ENCODE peak calls at places on chromosomes 16 and 17, in ten cellular contexts. One of them, this sample, is unnamed.

GRCh38 chr16:53937068-53937614 is 233.2 kb downstream of the FTO start:
- DNase-seq in dorsolateral prefrontal cortex: no peak
- DNase-seq in PC-3: no peak
- DNase-seq in spleen: no peak
- DNase-seq in DND-41: no peak
- DNase-seq in tibial nerve: no peak
- DNase-seq in tibial artery: no peak
- DNase-seq in mammary epithelial cell: no peak
- DNase-seq in adrenal gland: no peak
- DNase-seq in neural progenitor cell: peak
- DNase-seq in this sample: no peak

GRCh38 chr16:49658491-49658890 is 197.4 kb downstream of the ZNF423 start:
- DNase-seq in dorsolateral prefrontal cortex: no peak
- DNase-seq in PC-3: no peak
- DNase-seq in neural progenitor cell: no peak
- DNase-seq in adrenal gland: no peak
- DNase-seq in tibial artery: no peak
- DNase-seq in mammary epithelial cell: no peak
- DNase-seq in DND-41: no peak
- DNase-seq in tibial nerve: no peak
- DNase-seq in spleen: no peak
- DNase-seq in this sample: no peak

GRCh38 chr17:69437475-69437874 is 23.0 kb downstream of the MAP2K6 start:
- DNase-seq in tibial artery: no peak
- DNase-seq in neural progenitor cell: no peak
- DNase-seq in dorsolateral prefrontal cortex: no peak
- DNase-seq in DND-41: no peak
- DNase-seq in tibial nerve: no peak
- DNase-seq in spleen: no peak
- DNase-seq in PC-3: no peak
- DNase-seq in mammary epithelial cell: no peak
- DNase-seq in adrenal gland: no peak
- DNase-seq in this sample: no peak

GRCh38 chr17:77058016-77058415 is 82.8 kb upstream of the SEC14L1 start:
- DNase-seq in dorsolateral prefrontal cortex: no peak
- DNase-seq in adrenal gland: no peak
- DNase-seq in neural progenitor cell: no peak
- DNase-seq in tibial artery: no peak
- DNase-seq in tibial nerve: no peak
- DNase-seq in spleen: no peak
- DNase-seq in mammary epithelial cell: no peak
- DNase-seq in PC-3: no peak
- DNase-seq in DND-41: no peak
- DNase-seq in this sample: no peak

GRCh38 chr16:24988593-24989338 is 26.4 kb downstream of the ARHGAP17 start:
- DNase-seq in dorsolateral prefrontal cortex: no peak
- DNase-seq in DND-41: no peak
- DNase-seq in tibial artery: no peak
- DNase-seq in neural progenitor cell: no peak
- DNase-seq in PC-3: peak
- DNase-seq in tibial nerve: no peak
- DNase-seq in spleen: no peak
- DNase-seq in mammary epithelial cell: peak
- DNase-seq in adrenal gland: peak
- DNase-seq in this sample: no peak

GRCh38 chr17:41962768-41963434 is 3.7 kb upstream of the CNP start:
- DNase-seq in adrenal gland: peak
- DNase-seq in tibial artery: peak
- DNase-seq in PC-3: peak
- DNase-seq in DND-41: peak
- DNase-seq in dorsolateral prefrontal cortex: peak
- DNase-seq in tibial nerve: peak
- DNase-seq in spleen: peak
- DNase-seq in neural progenitor cell: peak
- DNase-seq in mammary epithelial cell: peak
- DNase-seq in this sample: peak

GRCh38 chr17:39929657-39930407 is 2.3 kb downstream of the LRRC3C start:
- DNase-seq in mammary epithelial cell: peak
- DNase-seq in tibial nerve: no peak
- DNase-seq in dorsolateral prefrontal cortex: no peak
- DNase-seq in tibial artery: no peak
- DNase-seq in PC-3: peak
- DNase-seq in DND-41: no peak
- DNase-seq in neural progenitor cell: no peak
- DNase-seq in spleen: no peak
- DNase-seq in adrenal gland: no peak
- DNase-seq in this sample: no peak

GRCh38 chr16:1846416-1846815 is 19.4 kb downstream of the FAHD1 start:
- DNase-seq in tibial artery: no peak
- DNase-seq in dorsolateral prefrontal cortex: no peak
- DNase-seq in tibial nerve: no peak
- DNase-seq in DND-41: no peak
- DNase-seq in mammary epithelial cell: no peak
- DNase-seq in adrenal gland: no peak
- DNase-seq in neural progenitor cell: no peak
- DNase-seq in spleen: no peak
- DNase-seq in PC-3: no peak
- DNase-seq in this sample: no peak

GRCh38 chr17:71392715-71393567 is 727.9 kb upstream of the SOX9 start:
- DNase-seq in PC-3: peak
- DNase-seq in DND-41: no peak
- DNase-seq in mammary epithelial cell: peak
- DNase-seq in tibial nerve: no peak
- DNase-seq in neural progenitor cell: no peak
- DNase-seq in dorsolateral prefrontal cortex: no peak
- DNase-seq in spleen: no peak
- DNase-seq in adrenal gland: no peak
- DNase-seq in tibial artery: no peak
- DNase-seq in this sample: no peak

GRCh38 chr16:50368410-50369132 is at the start of gene BRD7:
- DNase-seq in DND-41: peak
- DNase-seq in mammary epithelial cell: peak
- DNase-seq in tibial nerve: peak
- DNase-seq in neural progenitor cell: peak
- DNase-seq in dorsolateral prefrontal cortex: peak
- DNase-seq in PC-3: peak
- DNase-seq in spleen: peak
- DNase-seq in tibial artery: peak
- DNase-seq in adrenal gland: peak
- DNase-seq in this sample: peak

GRCh38 chr16:85798901-85799496 is 345 bp downstream of the EMC8 start:
- DNase-seq in DND-41: peak
- DNase-seq in tibial nerve: no peak
- DNase-seq in neural progenitor cell: no peak
- DNase-seq in adrenal gland: peak
- DNase-seq in PC-3: no peak
- DNase-seq in dorsolateral prefrontal cortex: no peak
- DNase-seq in spleen: peak
- DNase-seq in mammary epithelial cell: peak
- DNase-seq in tibial artery: no peak
- DNase-seq in this sample: peak

GRCh38 chr16:89320717-89321501 is 103.4 kb downstream of the ZNF778 start:
- DNase-seq in tibial nerve: no peak
- DNase-seq in adrenal gland: peak
- DNase-seq in mammary epithelial cell: no peak
- DNase-seq in PC-3: peak
- DNase-seq in tibial artery: no peak
- DNase-seq in spleen: peak
- DNase-seq in neural progenitor cell: peak
- DNase-seq in dorsolateral prefrontal cortex: peak
- DNase-seq in DND-41: no peak
- DNase-seq in this sample: no peak

GRCh38 chr17:27849474-27850185 is 43.5 kb downstream of the LYRM9 start:
- DNase-seq in tibial artery: no peak
- DNase-seq in tibial nerve: no peak
- DNase-seq in dorsolateral prefrontal cortex: no peak
- DNase-seq in neural progenitor cell: no peak
- DNase-seq in mammary epithelial cell: no peak
- DNase-seq in PC-3: no peak
- DNase-seq in adrenal gland: no peak
- DNase-seq in DND-41: no peak
- DNase-seq in spleen: no peak
- DNase-seq in this sample: no peak

GRCh38 chr17:73941919-73942530 is 261.5 kb upstream of the RPL38 start:
- DNase-seq in dorsolateral prefrontal cortex: no peak
- DNase-seq in tibial nerve: no peak
- DNase-seq in mammary epithelial cell: no peak
- DNase-seq in neural progenitor cell: no peak
- DNase-seq in adrenal gland: no peak
- DNase-seq in spleen: no peak
- DNase-seq in PC-3: no peak
- DNase-seq in tibial artery: no peak
- DNase-seq in DND-41: no peak
- DNase-seq in this sample: no peak

GRCh38 chr17:59494757-59495368 is 70.5 kb upstream of the DHX40 start:
- DNase-seq in spleen: no peak
- DNase-seq in neural progenitor cell: no peak
- DNase-seq in mammary epithelial cell: no peak
- DNase-seq in adrenal gland: no peak
- DNase-seq in tibial artery: no peak
- DNase-seq in PC-3: no peak
- DNase-seq in dorsolateral prefrontal cortex: no peak
- DNase-seq in tibial nerve: no peak
- DNase-seq in DND-41: no peak
- DNase-seq in this sample: no peak

GRCh38 chr17:62581769-62582168 is 45.7 kb upstream of the MRC2 start:
- DNase-seq in tibial nerve: no peak
- DNase-seq in neural progenitor cell: no peak
- DNase-seq in spleen: no peak
- DNase-seq in adrenal gland: no peak
- DNase-seq in mammary epithelial cell: no peak
- DNase-seq in PC-3: no peak
- DNase-seq in DND-41: no peak
- DNase-seq in dorsolateral prefrontal cortex: no peak
- DNase-seq in tibial artery: no peak
- DNase-seq in this sample: no peak
- H3K27ac ChIP-seq in tibial nerve: no peak
- H3K27ac ChIP-seq in neural progenitor cell: no peak
- H3K27ac ChIP-seq in spleen: no peak
- H3K27ac ChIP-seq in adrenal gland: no peak
- H3K27ac ChIP-seq in mammary epithelial cell: no peak
- H3K27ac ChIP-seq in PC-3: no peak
- H3K27ac ChIP-seq in DND-41: no peak
- H3K27ac ChIP-seq in dorsolateral prefrontal cortex: no peak
- H3K27ac ChIP-seq in tibial artery: no peak
- H3K27ac ChIP-seq in this sample: no peak

GRCh38 chr16:11301645-11302513 is 20.7 kb upstream of the PRM1 start:
- DNase-seq in PC-3: no peak
- DNase-seq in dorsolateral prefrontal cortex: no peak
- DNase-seq in spleen: no peak
- DNase-seq in mammary epithelial cell: no peak
- DNase-seq in tibial nerve: no peak
- DNase-seq in adrenal gland: no peak
- DNase-seq in neural progenitor cell: no peak
- DNase-seq in DND-41: no peak
- DNase-seq in tibial artery: no peak
- DNase-seq in this sample: no peak
- H3K27ac ChIP-seq in PC-3: no peak
- H3K27ac ChIP-seq in dorsolateral prefrontal cortex: no peak
- H3K27ac ChIP-seq in spleen: no peak
- H3K27ac ChIP-seq in mammary epithelial cell: no peak
- H3K27ac ChIP-seq in tibial nerve: no peak
- H3K27ac ChIP-seq in adrenal gland: no peak
- H3K27ac ChIP-seq in neural progenitor cell: no peak
- H3K27ac ChIP-seq in DND-41: no peak
- H3K27ac ChIP-seq in tibial artery: no peak
- H3K27ac ChIP-seq in this sample: no peak

GRCh38 chr17:45906237-45906636 is 11.9 kb downstream of the MAPT start:
- DNase-seq in tibial nerve: no peak
- DNase-seq in adrenal gland: no peak
- DNase-seq in DND-41: no peak
- DNase-seq in neural progenitor cell: no peak
- DNase-seq in dorsolateral prefrontal cortex: no peak
- DNase-seq in PC-3: no peak
- DNase-seq in tibial artery: no peak
- DNase-seq in spleen: no peak
- DNase-seq in mammary epithelial cell: no peak
- DNase-seq in this sample: no peak

GRCh38 chr17:45905812-45906211 is 11.5 kb downstream of the MAPT start:
- DNase-seq in spleen: no peak
- DNase-seq in mammary epithelial cell: no peak
- DNase-seq in adrenal gland: no peak
- DNase-seq in dorsolateral prefrontal cortex: no peak
- DNase-seq in PC-3: no peak
- DNase-seq in tibial artery: no peak
- DNase-seq in tibial nerve: no peak
- DNase-seq in DND-41: no peak
- DNase-seq in neural progenitor cell: no peak
- DNase-seq in this sample: no peak

GRCh38 chr17:45906927-45907622 is 12.7 kb downstream of the MAPT start:
- DNase-seq in dorsolateral prefrontal cortex: no peak
- DNase-seq in PC-3: no peak
- DNase-seq in DND-41: no peak
- DNase-seq in tibial nerve: no peak
- DNase-seq in mammary epithelial cell: no peak
- DNase-seq in spleen: no peak
- DNase-seq in tibial artery: no peak
- DNase-seq in adrenal gland: no peak
- DNase-seq in neural progenitor cell: no peak
- DNase-seq in this sample: no peak

GRCh38 chr17:45902892-45903346 is 8.6 kb downstream of the MAPT start:
- DNase-seq in mammary epithelial cell: no peak
- DNase-seq in tibial nerve: no peak
- DNase-seq in neural progenitor cell: no peak
- DNase-seq in DND-41: no peak
- DNase-seq in dorsolateral prefrontal cortex: no peak
- DNase-seq in tibial artery: no peak
- DNase-seq in spleen: no peak
- DNase-seq in PC-3: peak
- DNase-seq in adrenal gland: peak
- DNase-seq in this sample: no peak

DNA sequence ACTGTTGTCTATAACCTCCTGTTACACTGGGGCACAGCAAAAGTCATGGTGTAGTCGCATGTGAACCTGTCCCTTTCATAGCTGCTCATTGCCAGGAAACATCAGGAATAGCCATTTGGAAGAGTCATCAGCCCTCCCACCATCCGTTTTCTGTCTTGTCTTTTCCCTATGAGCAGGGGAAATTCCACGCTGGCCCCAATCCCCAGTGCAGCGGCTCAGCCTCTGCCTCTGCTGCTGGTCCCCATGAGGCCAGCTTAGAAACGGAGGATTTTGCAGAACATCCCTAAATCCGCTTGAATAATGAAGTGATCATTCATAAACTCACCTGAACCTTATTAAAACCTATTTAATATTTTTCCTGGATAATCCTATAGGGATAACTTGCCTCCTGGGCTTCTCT is 10.5 kb downstream of the MAPT start:
- DNase-seq in DND-41: no peak
- DNase-seq in dorsolateral prefrontal cortex: no peak
- DNase-seq in mammary epithelial cell: no peak
- DNase-seq in tibial artery: no peak
- DNase-seq in neural progenitor cell: peak
- DNase-seq in PC-3: no peak
- DNase-seq in spleen: no peak
- DNase-seq in tibial nerve: no peak
- DNase-seq in adrenal gland: no peak
- DNase-seq in this sample: no peak
- H3K27ac ChIP-seq in DND-41: no peak
- H3K27ac ChIP-seq in dorsolateral prefrontal cortex: peak
- H3K27ac ChIP-seq in mammary epithelial cell: no peak
- H3K27ac ChIP-seq in tibial artery: no peak
- H3K27ac ChIP-seq in neural progenitor cell: no peak
- H3K27ac ChIP-seq in PC-3: no peak
- H3K27ac ChIP-seq in spleen: no peak
- H3K27ac ChIP-seq in tibial nerve: no peak
- H3K27ac ChIP-seq in adrenal gland: no peak
- H3K27ac ChIP-seq in this sample: no peak

GRCh38 chr16:81181013-81181720 is 57.3 kb upstream of the BCO1 start:
- DNase-seq in spleen: no peak
- DNase-seq in tibial artery: peak
- DNase-seq in adrenal gland: peak
- DNase-seq in dorsolateral prefrontal cortex: no peak
- DNase-seq in tibial nerve: peak
- DNase-seq in PC-3: peak
- DNase-seq in mammary epithelial cell: peak
- DNase-seq in DND-41: no peak
- DNase-seq in neural progenitor cell: peak
- DNase-seq in this sample: no peak
- H3K27ac ChIP-seq in spleen: no peak
- H3K27ac ChIP-seq in tibial artery: peak
- H3K27ac ChIP-seq in adrenal gland: peak
- H3K27ac ChIP-seq in dorsolateral prefrontal cortex: no peak
- H3K27ac ChIP-seq in tibial nerve: peak
- H3K27ac ChIP-seq in PC-3: peak
- H3K27ac ChIP-seq in mammary epithelial cell: peak
- H3K27ac ChIP-seq in DND-41: no peak
- H3K27ac ChIP-seq in neural progenitor cell: peak
- H3K27ac ChIP-seq in this sample: no peak

This sample was measured in effector memory CD4-positive, alpha-beta T cell.